ENCODE peak calls at places on chromosomes 4 and X, in nine cellular contexts. M, B, S, U, H, A, I, J and K are unnamed samples.
A peak's percentile ranks its signal among the peaks of the same experiment; 100 is the strongest.

GRCh38 chrX:73977542-73978169 is 326.3 kb upstream of the ZCCHC13 start:
- DNase-seq in M (no peak), B (no peak), S (peak; percentile 20), U (no peak), H (peak; percentile 19), A (no peak), I (no peak), J (no peak), K (no peak)

GRCh38 chr4:81142744-81143143 is 72.3 kb downstream of the PRKG2 start:
- DNase-seq in M (no peak), B (no peak), S (peak; percentile 46), U (no peak), H (no peak), A (no peak), I (no peak), J (no peak), K (no peak)

GRCh38 chr4:152510349-152511147 is 25.3 kb downstream of the FBXW7 start:
- DNase-seq in M (no peak), B (no peak), S (no peak), U (no peak), H (no peak), A (no peak), I (no peak), J (no peak), K (no peak)

GRCh38 chr4:85591361-85592098 is 116.6 kb downstream of the ARHGAP24 start:
- DNase-seq in M (no peak), B (no peak), S (peak; percentile 13), U (no peak), H (no peak), A (no peak), I (no peak), J (no peak), K (no peak)

GRCh38 chr4:26433556-26433955 is 56.7 kb downstream of the CCKAR start:
- DNase-seq in M (no peak), B (no peak), S (peak; percentile 28), U (no peak), H (no peak), A (no peak), I (no peak), J (no peak), K (no peak)

GRCh38 chrX:113743069-113743468 is 840.8 kb upstream of the HTR2C start:
- DNase-seq in M (no peak), B (no peak), S (no peak), U (no peak), H (no peak), A (no peak), I (no peak), J (no peak), K (no peak)

GRCh38 chr4:2936773-2937145 is 26.4 kb downstream of the NOP14 start:
- DNase-seq in M (peak; percentile 31), B (no peak), S (peak; percentile 85), U (peak; percentile 60), H (no peak), A (peak; percentile 58), I (no peak), J (no peak), K (no peak)

GRCh38 chr4:86098691-86099090 is 261.2 kb downstream of the MAPK10 start:
- DNase-seq in M (no peak), B (no peak), S (no peak), U (no peak), H (no peak), A (no peak), I (no peak), J (no peak), K (no peak)

GRCh38 chr4:109233585-109233984 is 68.9 kb downstream of the COL25A1 start:
- DNase-seq in M (no peak), B (no peak), S (no peak), U (no peak), H (no peak), A (no peak), I (no peak), J (no peak), K (no peak)

GRCh38 chr4:45172636-45173035 is 446.3 kb upstream of the GNPDA2 start:
- DNase-seq in M (no peak), B (no peak), S (no peak), U (no peak), H (peak; percentile 30), A (no peak), I (no peak), J (no peak), K (no peak)

GRCh38 chr4:180057891-180058643 is 2185.1 kb upstream of the TENM3 start:
- DNase-seq in M (peak; percentile 57), B (peak; percentile 53), S (peak; percentile 38), U (peak; percentile 69), H (peak; percentile 70), A (no peak), I (peak; percentile 19), J (no peak), K (peak; percentile 51)

GRCh38 chr4:85829276-85830051 is 354.5 kb downstream of the ARHGAP24 start:
- DNase-seq in M (no peak), B (no peak), S (peak; percentile 55), U (no peak), H (no peak), A (no peak), I (no peak), J (no peak), K (no peak)

GRCh38 chrX:15820106-15821073 is 30.1 kb downstream of the ZRSR2 start:
- DNase-seq in M (no peak), B (no peak), S (peak; percentile 54), U (no peak), H (no peak), A (no peak), I (no peak), J (no peak), K (no peak)

GRCh38 chr4:186227744-186228513 is 622 bp downstream of the KLKB1 start:
- DNase-seq in M (no peak), B (no peak), S (no peak), U (no peak), H (no peak), A (no peak), I (no peak), J (no peak), K (no peak)

GRCh38 chr4:47374477-47374876 is 89.0 kb downstream of the COMMD8 start:
- DNase-seq in M (no peak), B (no peak), S (peak; percentile 40), U (no peak), H (no peak), A (no peak), I (no peak), J (no peak), K (no peak)

GRCh38 chr4:186881521-186882220 is 158.0 kb upstream of the FAT1 start:
- DNase-seq in M (no peak), B (no peak), S (peak; percentile 93), U (no peak), H (no peak), A (no peak), I (no peak), J (no peak), K (no peak)

DNA sequence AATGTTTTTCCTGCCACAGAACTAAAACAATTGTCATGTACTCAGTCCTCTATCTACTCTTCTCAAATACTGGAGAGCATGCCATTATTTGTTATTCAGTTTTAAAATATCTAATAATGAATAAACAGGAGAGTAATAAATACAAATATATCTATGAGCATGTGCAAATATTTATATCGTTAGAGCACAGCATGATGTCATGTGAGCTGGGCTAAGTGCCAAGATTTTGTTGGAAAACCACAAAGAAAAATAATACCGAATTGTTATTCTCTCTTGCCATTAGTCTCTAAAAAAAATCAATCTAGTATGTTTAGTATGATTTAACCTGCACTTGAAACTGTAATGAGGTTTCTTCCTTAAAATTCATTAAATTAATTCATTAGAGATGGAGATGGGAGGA is 97.3 kb downstream of the DDX60 start:
- DNase-seq in M (no peak), B (no peak), S (peak; percentile 72), U (no peak), H (no peak), A (no peak), I (no peak), J (no peak), K (no peak)
- H3K4me3 ChIP-seq in M (no peak overlapping the region), B (no peak overlapping the region), S (no peak overlapping the region), U (no peak overlapping the region), H (no peak overlapping the region), A (no peak overlapping the region), I (no peak overlapping the region), J (no peak overlapping the region), K (no peak overlapping the region)

GRCh38 chrX:71454222-71454621 is 78.7 kb upstream of the OGT start:
- DNase-seq in M (no peak), B (no peak), S (peak; percentile 34), U (no peak), H (no peak), A (no peak), I (no peak), J (no peak), K (no peak)

DNA sequence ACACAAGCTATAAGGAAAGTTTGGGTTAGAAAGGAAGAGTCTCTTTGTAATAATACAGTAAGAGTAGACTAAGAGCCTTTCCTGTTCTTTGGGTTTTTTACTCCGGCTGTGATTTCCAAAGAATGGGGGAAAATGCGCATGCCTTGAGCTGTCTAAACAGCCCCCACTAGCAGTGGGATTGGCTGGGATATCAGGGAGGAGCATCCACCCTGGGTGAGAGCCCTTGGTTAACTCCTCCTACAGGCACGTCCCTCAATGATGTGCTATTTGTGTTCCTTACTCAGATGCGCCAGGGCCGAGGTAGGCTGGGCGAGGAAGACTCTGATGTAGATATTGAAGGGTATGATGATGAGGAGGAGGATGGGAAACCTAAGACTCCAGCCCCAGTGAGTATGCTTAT is 74.0 kb upstream of the OGT start:
- DNase-seq in M (no peak), B (no peak), S (no peak), U (no peak), H (peak; percentile 10), A (no peak), I (no peak), J (no peak), K (peak; percentile 54)
- H3K36me3 ChIP-seq in M (peaks cover 11% of the 10 kb centered on the region), B (peaks cover 90% of the 10 kb centered on the region), S (peaks cover 3% of the 10 kb centered on the region), U (peaks cover 95% of the 10 kb centered on the region), H (peaks cover 6% of the 10 kb centered on the region), A (peaks cover 22% of the 10 kb centered on the region), I (peaks cover 2% of the 10 kb centered on the region), J (peaks cover 100% of the 10 kb centered on the region), K (peaks cover 16% of the 10 kb centered on the region)

DNA sequence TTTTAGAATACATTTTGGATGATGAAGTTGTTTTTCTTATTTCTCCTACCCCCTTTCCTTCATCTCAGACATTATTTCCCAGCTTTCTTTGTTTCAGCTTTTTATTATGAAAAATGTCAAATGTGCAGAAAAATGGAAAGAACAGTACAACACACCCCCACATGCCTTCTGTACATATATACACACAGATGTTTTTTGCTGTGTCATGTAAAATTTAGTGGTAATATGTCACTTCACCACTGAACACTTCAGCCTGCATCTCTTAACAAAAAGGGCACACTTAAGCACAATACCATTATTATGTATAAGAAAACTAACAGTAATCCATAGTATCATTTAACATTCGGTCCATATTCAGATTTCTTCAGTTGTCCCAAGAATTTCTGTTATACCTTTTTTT is 37.8 kb downstream of the OCRL start:
- DNase-seq in M (no peak), B (no peak), S (no peak), U (no peak), H (no peak), A (no peak), I (no peak), J (no peak), K (no peak)
- H3K27me3 ChIP-seq in M (no peaks in the 10 kb centered on the region), B (no peaks in the 10 kb centered on the region), S (no peaks in the 10 kb centered on the region), U (no peaks in the 10 kb centered on the region), H (no peaks in the 10 kb centered on the region), A (no peaks in the 10 kb centered on the region), I (no peaks in the 10 kb centered on the region), J (no peaks in the 10 kb centered on the region), K (no peaks in the 10 kb centered on the region)

DNA sequence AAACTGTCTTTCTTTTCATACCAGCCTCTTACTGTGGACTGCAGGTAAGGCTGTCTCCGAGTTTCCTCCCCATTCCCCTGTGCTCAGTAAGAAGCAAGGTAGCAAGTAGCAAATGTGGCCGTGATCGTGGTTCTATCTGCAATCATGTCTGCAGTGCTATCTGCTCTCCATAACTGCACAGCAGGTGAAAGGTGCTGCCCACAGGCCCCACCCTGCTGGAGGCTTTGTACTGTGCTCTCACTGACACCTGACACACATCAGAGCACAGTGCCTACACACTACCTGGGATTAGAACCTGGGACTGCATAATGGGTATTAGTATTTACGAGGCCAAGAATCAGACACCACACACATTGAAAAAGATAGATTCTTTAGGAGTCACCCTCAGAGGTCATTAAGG is 15.3 kb downstream of the PGRMC1 start:
- DNase-seq in M (no peak), B (no peak), S (no peak), U (no peak), H (no peak), A (no peak), I (no peak), J (no peak), K (no peak)
- H3K4me3 ChIP-seq in M (no peak overlapping the region), B (no peak overlapping the region), S (no peak overlapping the region), U (no peak overlapping the region), H (no peak overlapping the region), A (no peak overlapping the region), I (no peak overlapping the region), J (no peak overlapping the region), K (no peak overlapping the region)